ENCODE peak calls at places on chromosomes 5 and 9, in seven cellular contexts. V, A, H, J, K, P and X are unnamed samples.

GRCh38 chr5:82234880-82235279 is 43.3 kb downstream of the RPS23 start:
- DNase-seq in A (no peak), J (no peak), V (no peak), P (no peak), K (no peak), H (no peak), X (no peak)

GRCh38 chr5:145554399-145554798 is 280.7 kb downstream of the PRELID2 start:
- DNase-seq in P (no peak), H (peak), A (peak), K (no peak), J (no peak), V (no peak), X (no peak)

GRCh38 chr5:178149199-178149932 is 4.3 kb downstream of the NHP2 start:
- DNase-seq in A (no peak), P (no peak), K (no peak), H (no peak), V (no peak), J (no peak), X (no peak)

GRCh38 chr9:91835632-91836031 is 114.4 kb downstream of the ROR2 start:
- DNase-seq in A (no peak), K (no peak), P (no peak), J (no peak), H (no peak), V (peak), X (no peak)

GRCh38 chr5:159515197-159515596 is 184.9 kb upstream of the IL12B start:
- DNase-seq in J (no peak), H (no peak), V (no peak), A (no peak), K (no peak), P (no peak), X (no peak)

GRCh38 chr5:137217599-137218200 is 281.4 kb downstream of the SPOCK1 start:
- DNase-seq in A (no peak), K (no peak), J (no peak), H (no peak), P (no peak), V (no peak), X (no peak)

GRCh38 chr5:37628876-37629275 is 211.0 kb downstream of the GDNF start:
- DNase-seq in J (no peak), K (no peak), H (no peak), P (no peak), V (no peak), A (no peak), X (no peak)

GRCh38 chr5:129042306-129042705 is 52.2 kb upstream of the ISOC1 start:
- DNase-seq in A (no peak), P (no peak), V (no peak), H (no peak), K (no peak), J (no peak), X (no peak)

GRCh38 chr5:133236976-133237375 is 185.2 kb downstream of the HSPA4 start:
- DNase-seq in V (no peak), P (no peak), K (no peak), H (no peak), A (no peak), J (no peak), X (no peak)

GRCh38 chr9:35114921-35115341 is 731 bp downstream of the ATOSB start:
- DNase-seq in H (no peak), P (no peak), K (peak), J (peak), A (peak), V (peak), X (peak)

GRCh38 chr5:76689321-76690026 is 26.5 kb upstream of the F2R start:
- DNase-seq in K (no peak), J (no peak), V (no peak), A (no peak), H (peak), P (peak), X (no peak)

GRCh38 chr9:73370053-73370452 is 218.4 kb downstream of the ANXA1 start:
- DNase-seq in V (peak), J (no peak), H (no peak), P (no peak), K (no peak), A (no peak), X (no peak)

GRCh38 chr5:74052441-74052840 is 426.4 kb downstream of the ARHGEF28 start:
- DNase-seq in K (no peak), H (no peak), A (no peak), V (no peak), J (no peak), P (no peak), X (no peak)

GRCh38 chr9:38118862-38119435 is 49.9 kb upstream of the SHB start:
- DNase-seq in V (no peak), A (no peak), K (no peak), P (no peak), H (no peak), J (peak), X (no peak)

GRCh38 chr9:116959775-116960174 is 272.7 kb downstream of the TRIM32 start:
- DNase-seq in K (no peak), V (no peak), J (no peak), A (peak), P (no peak), H (no peak), X (no peak)

GRCh38 chr5:94968507-94969095 is 316.3 kb downstream of the MCTP1 start:
- DNase-seq in V (peak), H (peak), A (peak), J (peak), K (no peak), P (peak), X (peak)

DNA sequence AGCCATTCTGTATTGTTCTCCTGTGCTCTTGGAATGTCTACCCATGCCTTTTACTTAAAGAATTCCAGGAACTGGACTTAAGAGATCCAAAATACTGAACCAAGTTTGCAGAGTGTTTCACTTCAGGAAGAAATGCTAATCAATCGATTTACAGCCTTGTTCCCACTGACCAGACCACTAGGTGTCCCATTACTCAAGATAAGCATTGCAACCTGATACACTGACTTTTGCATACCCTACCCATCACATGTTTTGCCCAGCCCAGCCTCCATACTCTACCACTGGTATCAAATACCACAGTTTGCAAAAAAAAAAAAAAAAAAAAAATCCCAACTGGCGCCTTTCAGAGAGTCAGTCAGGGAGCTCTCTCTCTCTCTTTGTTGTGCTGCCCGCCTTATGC is 550.8 kb downstream of the CDH9 start:
- DNase-seq in A (no peak), V (no peak), K (no peak), H (no peak), P (no peak), J (no peak), X (no peak)
- TF ChIP-seq CTCF in A (no peak), V (no peak), K (no peak), H (no peak), P (no peak), J (no peak), X (no peak)

DNA sequence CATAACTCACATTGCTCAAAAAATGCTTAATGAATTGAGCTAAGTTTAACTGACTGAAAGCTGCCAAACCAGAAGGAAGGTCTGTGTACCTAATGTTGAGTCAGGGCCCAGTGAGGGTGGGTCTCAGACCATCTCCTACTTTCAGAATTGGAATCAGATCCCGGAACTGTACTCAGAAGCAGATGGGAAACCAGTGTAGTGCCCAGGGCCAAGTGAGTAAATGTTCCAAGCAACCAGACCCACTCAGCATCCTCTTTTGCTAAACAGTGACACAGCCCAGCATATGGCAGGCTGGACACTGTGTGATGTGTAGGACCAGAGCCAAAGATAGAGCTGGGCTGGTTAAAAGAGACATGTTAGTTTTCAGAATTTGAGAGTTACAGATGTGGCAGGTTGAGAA is 94.1 kb downstream of the PLCXD3 start:
- DNase-seq in A (no peak), J (no peak), H (no peak), K (no peak), P (no peak), V (no peak), X (no peak)
- H3K4me3 ChIP-seq in A (no peak), J (no peak), H (no peak), K (no peak), P (no peak), V (no peak), X (no peak)

DNA sequence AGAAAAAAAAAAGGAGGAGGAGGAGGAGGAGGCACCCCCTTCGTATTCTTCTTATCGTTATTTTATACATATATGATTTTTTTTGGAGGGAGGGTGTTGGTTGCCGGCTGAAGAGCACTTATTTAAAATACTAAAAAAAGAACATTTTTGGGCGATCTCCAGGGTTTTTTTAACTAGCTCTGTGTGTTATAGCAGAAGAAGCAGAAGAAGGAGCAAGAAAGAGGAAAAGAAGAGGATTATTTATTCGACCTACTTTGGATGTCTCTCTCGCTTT is 440 bp downstream of the NR2F1 start:
- DNase-seq in J (no peak), V (no peak), H (no peak), P (no peak), K (no peak), A (no peak), X (no peak)
- TF ChIP-seq CTCF in J (no peak), V (no peak), H (no peak), P (no peak), K (no peak), A (no peak), X (no peak)

GRCh38 chr9:21031091-21031817 is at the start of gene HACD4:
- DNase-seq in K (peak), A (peak), J (peak), P (no peak), V (no peak), H (no peak), X (peak)

GRCh38 chr9:21028476-21028875 is 3.0 kb downstream of the HACD4 start:
- DNase-seq in H (no peak), A (no peak), V (no peak), K (no peak), P (no peak), J (no peak), X (no peak)

GRCh38 chr9:21029661-21030060 is 1.8 kb downstream of the HACD4 start:
- DNase-seq in K (no peak), P (no peak), J (no peak), H (no peak), V (no peak), A (no peak), X (no peak)

GRCh38 chr9:21031818-21032203 is 371 bp upstream of the HACD4 start:
- DNase-seq in V (no peak), H (no peak), A (no peak), K (no peak), P (no peak), J (no peak), X (no peak)

GRCh38 chr9:21030389-21031035 is 928 bp downstream of the HACD4 start:
- DNase-seq in J (no peak), P (no peak), A (peak), K (no peak), H (no peak), V (no peak), X (peak)
- H3K4me3 ChIP-seq in J (peak), P (peak), A (no peak), K (peak), H (peak), V (no peak), X (peak)

GRCh38 chr5:9537223-9538141 is 8.4 kb downstream of the SEMA5A start:
- DNase-seq in A (no peak), H (no peak), V (peak), P (no peak), K (no peak), J (peak), X (no peak)
- TF ChIP-seq CTCF in A (no peak), H (no peak), V (no peak), P (no peak), K (no peak), J (no peak), X (no peak)

GRCh38 chr9:133032171-133032570 is 1.4 kb downstream of the GTF3C5 start:
- DNase-seq in H (no peak), A (no peak), P (no peak), V (no peak), K (no peak), J (no peak), X (no peak)
- H3K4me3 ChIP-seq in H (no peak), A (peak), P (no peak), V (no peak), K (peak), J (no peak), X (no peak)

GRCh38 chr9:113511047-113511521 is 47.6 kb downstream of the RGS3 start:
- DNase-seq in K (no peak), J (peak), V (no peak), H (no peak), A (no peak), P (no peak), X (no peak)

GRCh38 chr9:113507256-113507655 is 43.7 kb downstream of the RGS3 start:
- DNase-seq in P (no peak), K (no peak), A (no peak), J (no peak), H (no peak), V (no peak), X (no peak)

GRCh38 chr9:113509463-113509862 is 45.9 kb downstream of the RGS3 start:
- DNase-seq in H (peak), A (no peak), V (no peak), J (no peak), K (no peak), P (peak), X (no peak)

GRCh38 chr9:113505963-113506624 is 42.6 kb downstream of the RGS3 start:
- DNase-seq in J (no peak), P (no peak), H (no peak), V (no peak), K (no peak), A (no peak), X (no peak)

GRCh38 chr9:113508111-113508749 is 44.7 kb downstream of the RGS3 start:
- DNase-seq in H (no peak), J (no peak), P (no peak), A (peak), V (no peak), K (no peak), X (no peak)
- TF ChIP-seq CTCF in H (no peak), J (peak), P (no peak), A (peak), V (no peak), K (no peak), X (no peak)

GRCh38 chr9:137188086-137188489 is 272 bp downstream of the ANAPC2 start:
- DNase-seq in A (no peak), H (no peak), K (no peak), J (no peak), P (no peak), V (no peak), X (no peak)
- H3K4me3 ChIP-seq in A (peak), H (peak), K (peak), J (peak), P (peak), V (peak), X (peak)

GRCh38 chr5:75336625-75337336 is at the start of gene HMGCR:
- DNase-seq in H (peak), K (peak), J (peak), A (peak), V (peak), P (peak), X (peak)
- TF ChIP-seq CTCF in H (peak), K (no peak), J (no peak), A (peak), V (peak), P (no peak), X (peak)